ENCODE peak calls at places on chromosomes 12 and 14, in ten cellular contexts. Y is H1, W is testis, F is colonic mucosa, C is mammary epithelial cell, M is breast epithelium, J is psoas muscle, H is uterus, V is cardiac muscle cell, E is astrocyte. P is an unnamed sample. For H3K36me3, the result is how much of the 10 kb centered on the place peaks cover.

GRCh38 chr12:52181757-52182156 is 10.1 kb downstream of the KRT80 start:
- DNase-seq in J (no peak), F (no peak), E (peak), C (no peak), M (no peak), V (peak), H (no peak), Y (no peak), W (no peak), P (peak)

GRCh38 chr14:93759781-93760307 is 28.4 kb downstream of the PRIMA1 start:
- DNase-seq in V (peak), W (peak), Y (no peak), F (peak), M (peak), H (peak), J (peak), E (no peak), C (no peak), P (no peak)

GRCh38 chr14:66066991-66067788 is 419.0 kb upstream of the CCDC196 start:
- DNase-seq in H (no peak), J (no peak), F (no peak), W (no peak), Y (no peak), E (peak), V (no peak), M (no peak), C (no peak), P (no peak)

GRCh38 chr12:122668268-122668667 is 34.9 kb downstream of the HCAR2 start:
- DNase-seq in W (no peak), F (no peak), Y (no peak), C (no peak), H (no peak), V (no peak), J (no peak), M (no peak), E (no peak), P (no peak)

GRCh38 chr14:26775765-26776577 is 178.1 kb upstream of the NOVA1 start:
- DNase-seq in W (no peak), J (no peak), H (no peak), Y (no peak), M (no peak), V (no peak), E (peak), F (no peak), C (no peak), P (peak)

GRCh38 chr12:32765906-32766305 is 10.2 kb upstream of the YARS2 start:
- DNase-seq in M (no peak), E (peak), F (no peak), W (no peak), H (no peak), V (no peak), C (no peak), J (no peak), Y (no peak), P (no peak)

GRCh38 chr14:95674613-95675012 is 11.6 kb upstream of the TCL1B start:
- DNase-seq in M (no peak), C (no peak), E (no peak), F (no peak), H (no peak), J (no peak), V (no peak), Y (no peak), W (no peak), P (no peak)

GRCh38 chr14:37230551-37231194 is 32.9 kb downstream of the MIPOL1 start:
- DNase-seq in E (peak), W (peak), F (no peak), Y (no peak), C (peak), M (no peak), J (no peak), H (no peak), V (peak), P (peak)

GRCh38 chr14:101191882-101192660 is 288.5 kb upstream of the RTL1 start:
- DNase-seq in F (no peak), J (no peak), E (no peak), W (no peak), V (no peak), H (no peak), C (no peak), Y (peak), M (no peak), P (no peak)

GRCh38 chr12:30753233-30753632 is 1.5 kb downstream of the CAPRIN2 start:
- DNase-seq in V (peak), Y (no peak), H (no peak), J (no peak), F (no peak), W (no peak), E (peak), C (peak), M (no peak), P (peak)

GRCh38 chr14:35122696-35123387 is 490 bp downstream of the PRORP start:
- DNase-seq in M (no peak), V (no peak), F (no peak), C (peak), E (peak), Y (no peak), H (no peak), W (no peak), J (no peak), P (peak)

GRCh38 chr14:72666610-72667009 is 227.3 kb downstream of the DPF3 start:
- DNase-seq in C (peak), E (peak), F (no peak), M (no peak), J (no peak), Y (no peak), W (no peak), V (no peak), H (no peak), P (peak)

GRCh38 chr14:93464271-93464670 is 33.5 kb downstream of the UNC79 start:
- DNase-seq in W (no peak), E (no peak), F (no peak), J (no peak), Y (no peak), H (no peak), C (no peak), V (no peak), M (no peak), P (no peak)

GRCh38 chr12:56189336-56189917 is at the start of gene SMARCC2:
- DNase-seq in M (peak), V (peak), E (peak), J (peak), Y (peak), F (peak), W (peak), C (peak), H (peak), P (peak)

GRCh38 chr12:111444706-111445310 is 39.1 kb downstream of the SH2B3 start:
- DNase-seq in M (no peak), V (peak), Y (peak), C (no peak), W (peak), H (peak), J (peak), E (no peak), F (peak), P (no peak)

GRCh38 chr12:9329019-9329418 is 120.8 kb upstream of the PZP start:
- DNase-seq in Y (no peak), V (no peak), J (no peak), H (no peak), W (no peak), E (no peak), F (no peak), C (no peak), M (no peak), P (no peak)

GRCh38 chr12:108696111-108696995 is 35.0 kb downstream of the CORO1C start:
- DNase-seq in V (no peak), Y (no peak), J (no peak), M (peak), E (peak), F (no peak), H (peak), C (peak), W (no peak), P (peak)

GRCh38 chr12:32755654-32756475 is at the start of gene YARS2:
- DNase-seq in M (peak), Y (peak), E (peak), W (peak), V (peak), C (peak), J (peak), F (peak), H (peak), P (peak)

GRCh38 chr12:26224657-26225056 is 29.3 kb downstream of the SSPN start:
- DNase-seq in M (peak), H (no peak), E (no peak), J (no peak), W (peak), Y (no peak), C (no peak), V (no peak), F (no peak), P (no peak)

GRCh38 chr12:123971770-123972447 is 722 bp downstream of the CCDC92 start:
- DNase-seq in W (peak), F (peak), Y (peak), M (peak), E (peak), J (no peak), V (peak), C (peak), H (peak), P (peak)

GRCh38 chr12:104743181-104743580 is 214.9 kb downstream of the SLC41A2 start:
- DNase-seq in Y (no peak), W (no peak), V (no peak), J (no peak), F (no peak), C (no peak), M (no peak), H (no peak), E (no peak), P (no peak)

GRCh38 chr12:56581418-56582145 is 48.5 kb downstream of the BAZ2A start:
- DNase-seq in M (no peak), E (peak), W (peak), F (no peak), H (no peak), V (no peak), C (peak), J (no peak), Y (no peak), P (peak)

GRCh38 chr12:128707488-128707887 is 116.3 kb downstream of the SLC15A4 start:
- DNase-seq in W (no peak), F (no peak), V (no peak), J (no peak), H (no peak), C (no peak), M (no peak), Y (no peak), E (no peak), P (no peak)

GRCh38 chr14:99654235-99655000 is 9.5 kb downstream of the HHIPL1 start:
- DNase-seq in W (peak), M (peak), Y (no peak), F (peak), J (peak), E (peak), H (peak), V (no peak), C (peak), P (peak)

GRCh38 chr14:102426796-102427195 is 64.1 kb downstream of the TECPR2 start:
- DNase-seq in H (no peak), F (no peak), C (no peak), J (no peak), E (no peak), W (no peak), V (no peak), Y (no peak), M (no peak), P (no peak)

GRCh38 chr12:104720346-104721064 is 237.6 kb downstream of the SLC41A2 start:
- DNase-seq in H (no peak), V (no peak), C (no peak), E (peak), Y (no peak), W (peak), F (peak), J (no peak), M (no peak), P (no peak)

GRCh38 chr12:131432532-131433260 is 278.2 kb upstream of the SFSWAP start:
- DNase-seq in F (no peak), M (no peak), E (no peak), J (no peak), W (peak), C (no peak), H (no peak), V (no peak), Y (no peak), P (no peak)

GRCh38 chr14:55116246-55117030 is 12.6 kb upstream of the LGALS3 start:
- DNase-seq in Y (no peak), M (no peak), J (no peak), E (no peak), W (no peak), V (no peak), H (no peak), F (peak), C (no peak), P (no peak)

GRCh38 chr12:39392154-39392925 is 50.6 kb downstream of the KIF21A start:
- DNase-seq in Y (no peak), M (no peak), V (no peak), J (no peak), F (peak), H (no peak), W (no peak), C (no peak), E (no peak), P (peak)

GRCh38 chr12:3832738-3833137 is 40.5 kb downstream of the PARP11 start:
- DNase-seq in F (no peak), J (no peak), E (no peak), C (no peak), M (no peak), Y (no peak), W (no peak), V (no peak), H (no peak), P (peak)

GRCh38 chr14:104882325-104882973 is 17.4 kb downstream of the CEP170B start:
- DNase-seq in H (no peak), F (peak), W (no peak), E (no peak), C (peak), V (no peak), M (no peak), Y (peak), J (peak), P (peak)

DNA sequence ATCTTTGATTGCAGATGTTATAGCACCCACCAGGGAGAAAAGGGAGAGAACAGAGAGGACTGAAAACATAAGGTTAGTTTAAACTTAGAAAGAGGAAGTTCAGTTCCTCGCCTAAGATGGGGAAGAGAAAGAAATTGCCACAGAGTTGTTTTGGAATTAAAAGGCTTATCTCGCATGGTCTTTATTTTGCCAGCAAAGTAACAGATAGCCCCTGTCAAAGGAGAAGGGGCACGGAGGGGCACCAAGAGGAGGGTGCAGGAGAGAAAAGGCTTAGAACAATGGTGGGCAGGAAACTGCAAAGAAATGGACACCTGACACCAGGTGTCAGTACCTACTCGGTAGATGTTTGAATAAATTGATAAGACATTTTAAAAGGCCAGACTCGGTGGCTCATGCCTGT is 17.8 kb upstream of the OXA1L start:
- DNase-seq in J (no peak), W (no peak), M (no peak), F (no peak), H (no peak), C (no peak), V (no peak), Y (no peak), E (no peak), P (no peak)
- TF ChIP-seq CTCF in J (no peak), W (no peak), M (no peak), F (no peak), H (no peak), C (no peak), V (no peak), Y (no peak), E (no peak), P (no peak)

DNA sequence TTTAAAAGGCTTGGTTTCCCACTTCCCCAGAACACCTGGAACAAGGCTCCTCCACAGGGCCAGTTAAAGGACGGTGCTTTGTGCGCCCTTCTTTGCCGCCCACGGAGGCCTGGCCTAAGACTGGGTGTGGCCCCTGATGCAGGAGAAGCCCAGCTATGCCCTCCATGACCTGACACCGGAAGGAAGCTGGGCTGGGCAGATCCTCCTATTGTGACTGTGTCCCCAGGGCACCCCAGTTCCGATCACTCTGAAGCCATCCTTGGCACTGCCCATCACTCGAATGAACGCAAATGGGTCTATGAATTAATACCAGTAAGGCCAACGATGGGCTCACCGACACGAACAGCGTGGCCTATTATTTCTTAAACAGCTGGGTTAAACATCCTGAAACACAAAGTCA is 42.6 kb downstream of the FBXO21 start:
- DNase-seq in J (no peak), M (no peak), C (no peak), F (no peak), E (no peak), Y (no peak), W (no peak), V (no peak), H (no peak), P (no peak)
- H3K36me3 ChIP-seq in J (under half), M (under half), C (under half), F (under half), E (under half), Y (under half), W (under half), V (under half), H (under half), P (under half)

GRCh38 chr12:6915023-6915788 is 826 bp downstream of the ENO2 start:
- DNase-seq in W (no peak), H (peak), Y (peak), E (no peak), F (peak), M (no peak), V (peak), J (no peak), C (no peak), P (no peak)

GRCh38 chr12:6916426-6917200 is 2.2 kb downstream of the ENO2 start:
- DNase-seq in Y (no peak), M (no peak), E (no peak), H (no peak), C (no peak), W (no peak), V (no peak), F (no peak), J (no peak), P (no peak)

GRCh38 chr12:6914246-6914947 is at the start of gene ENO2:
- DNase-seq in M (no peak), J (peak), C (no peak), E (peak), F (peak), Y (peak), H (peak), V (peak), W (peak), P (peak)

GRCh38 chr12:6917491-6918231 is 3.3 kb downstream of the ENO2 start:
- DNase-seq in E (peak), W (no peak), F (no peak), J (no peak), M (no peak), C (no peak), Y (no peak), V (no peak), H (no peak), P (no peak)

GRCh38 chr12:6915789-6916285 is 1.5 kb downstream of the ENO2 start:
- DNase-seq in W (no peak), E (no peak), V (no peak), Y (no peak), J (no peak), H (no peak), C (no peak), M (no peak), F (no peak), P (no peak)
- H3K4me3 ChIP-seq in W (no peak), E (no peak), V (no peak), Y (no peak), J (no peak), H (peak), C (no peak), M (peak), F (no peak), P (no peak)

DNA sequence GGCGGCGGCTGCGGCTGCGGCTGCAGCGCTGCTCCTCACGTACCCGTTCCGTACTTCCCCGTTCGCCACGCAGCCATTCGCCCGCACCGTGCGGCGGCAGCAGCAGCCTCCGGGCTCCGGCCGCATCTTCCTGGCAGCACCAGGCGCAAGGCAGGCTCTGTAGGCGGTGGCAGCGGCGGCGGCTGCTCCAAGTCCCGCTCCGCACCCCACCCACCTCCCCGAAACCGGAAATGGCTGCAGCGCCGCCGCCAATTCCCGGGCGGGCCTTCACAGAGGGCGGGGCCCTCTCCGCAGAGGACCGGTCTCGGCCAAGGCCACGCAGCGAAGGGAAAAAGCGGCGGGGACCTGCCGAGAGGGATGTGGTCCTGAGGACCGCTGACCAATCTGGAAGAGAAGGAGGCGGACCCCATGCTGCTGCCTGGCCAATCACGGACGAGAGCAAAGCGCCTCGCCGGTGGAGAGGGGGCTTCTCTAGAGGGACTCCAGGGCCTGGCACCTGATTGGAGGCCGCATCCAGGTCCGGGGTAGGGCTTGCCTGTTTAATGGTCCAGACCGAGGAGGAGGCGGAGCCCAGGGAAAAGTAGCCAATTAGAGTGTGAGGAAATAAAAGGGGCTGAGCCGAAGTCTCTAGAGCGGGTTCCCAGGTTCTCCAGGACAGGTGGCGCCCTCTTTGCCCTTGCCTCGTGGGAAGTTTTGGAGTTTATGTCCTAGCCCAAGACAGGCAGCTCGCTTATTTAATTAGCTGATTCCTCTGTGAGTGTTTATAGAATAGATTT is at the start of gene SPTLC2:
- DNase-seq in H (peak), E (peak), M (peak), C (peak), F (peak), W (peak), J (peak), V (peak), Y (peak), P (peak)
- TF ChIP-seq CTCF in H (peak), E (no peak), M (no peak), C (peak), F (no peak), W (no peak), J (no peak), V (no peak), Y (peak), P (peak)

GRCh38 chr12:2820432-2820831 is 8.0 kb downstream of the ITFG2 start:
- DNase-seq in W (no peak), E (no peak), V (no peak), Y (no peak), J (no peak), H (no peak), M (no peak), C (no peak), F (no peak), P (no peak)

GRCh38 chr12:2826036-2826435 is 8.8 kb downstream of the NRIP2 start:
- DNase-seq in E (no peak), W (no peak), C (no peak), M (no peak), Y (no peak), V (no peak), H (no peak), J (no peak), F (no peak), P (no peak)

GRCh38 chr12:2824541-2824940 is 10.3 kb downstream of the NRIP2 start:
- DNase-seq in E (peak), Y (no peak), C (no peak), W (no peak), V (no peak), M (no peak), H (no peak), J (no peak), F (no peak), P (no peak)

GRCh38 chr12:2825133-2825532 is 9.7 kb downstream of the NRIP2 start:
- DNase-seq in M (no peak), J (no peak), F (no peak), Y (no peak), V (no peak), W (no peak), H (no peak), C (no peak), E (no peak), P (no peak)

DNA sequence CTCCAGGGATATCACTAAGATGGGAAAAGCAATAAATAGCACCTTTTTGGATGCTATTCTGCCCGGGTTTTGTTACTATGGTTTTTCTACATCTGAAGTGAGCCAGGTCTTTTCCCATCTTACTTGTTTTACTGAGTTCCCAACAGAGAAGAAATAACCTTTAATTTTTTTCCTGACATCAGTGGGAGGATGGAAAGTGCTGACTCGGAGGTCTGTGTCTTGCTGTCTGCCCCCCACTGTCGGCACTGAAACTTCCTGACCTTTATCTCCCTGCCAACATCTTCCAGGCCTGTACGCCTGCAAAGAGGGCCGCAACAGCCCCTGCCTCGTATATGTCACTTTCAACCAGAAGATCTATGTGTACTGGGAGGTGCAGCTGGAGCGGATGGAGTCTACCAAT is 11.0 kb downstream of the ITFG2 start:
- DNase-seq in C (no peak), E (no peak), M (no peak), W (no peak), F (no peak), H (no peak), Y (no peak), V (no peak), J (no peak), P (no peak)
- H3K36me3 ChIP-seq in C (under half), E (under half), M (under half), W (under half), F (under half), H (under half), Y (under half), V (under half), J (under half), P (under half)

P was measured in bronchial epithelial cell.